ENCODE peak calls at places on chromosome 1, in five cellular contexts. One of them, this sample, is unnamed.

GRCh38 chr1:12039141-12039525 is 19.8 kb downstream of the MIIP start:
- DNase-seq in HFF-Myc: no peak
- DNase-seq in GM23248: no peak
- DNase-seq in lung: no peak
- DNase-seq in stimulated activated naive CD8-positive, alpha-beta T cell treated with anti-CD3 and anti-CD28 coated beads, Interleukin-15, Interleukin-2, amounts not matched to agents 100 U/mL and 50 U/mL, for 24 hours: no peak
- DNase-seq in this sample: no peak

GRCh38 chr1:236063919-236064673 is 794 bp downstream of the NID1 start:
- DNase-seq in GM23248: peak
- DNase-seq in stimulated activated naive CD8-positive, alpha-beta T cell treated with anti-CD3 and anti-CD28 coated beads, Interleukin-15, Interleukin-2, amounts not matched to agents 100 U/mL and 50 U/mL, for 24 hours: peak
- DNase-seq in HFF-Myc: peak
- DNase-seq in lung: peak
- DNase-seq in this sample: peak

GRCh38 chr1:215007880-215008279 is 74.7 kb upstream of the KCNK2 start:
- DNase-seq in lung: no peak
- DNase-seq in stimulated activated naive CD8-positive, alpha-beta T cell treated with anti-CD3 and anti-CD28 coated beads, Interleukin-15, Interleukin-2, amounts not matched to agents 100 U/mL and 50 U/mL, for 24 hours: no peak
- DNase-seq in HFF-Myc: no peak
- DNase-seq in GM23248: peak
- DNase-seq in this sample: no peak

GRCh38 chr1:230861489-230861888 is 6.8 kb downstream of the C1orf198 start:
- DNase-seq in lung: no peak
- DNase-seq in GM23248: no peak
- DNase-seq in HFF-Myc: no peak
- DNase-seq in stimulated activated naive CD8-positive, alpha-beta T cell treated with anti-CD3 and anti-CD28 coated beads, Interleukin-15, Interleukin-2, amounts not matched to agents 100 U/mL and 50 U/mL, for 24 hours: no peak
- DNase-seq in this sample: no peak

GRCh38 chr1:181479137-181479745 is 4.1 kb upstream of the CACNA1E start:
- DNase-seq in lung: no peak
- DNase-seq in GM23248: peak
- DNase-seq in HFF-Myc: peak
- DNase-seq in stimulated activated naive CD8-positive, alpha-beta T cell treated with anti-CD3 and anti-CD28 coated beads, Interleukin-15, Interleukin-2, amounts not matched to agents 100 U/mL and 50 U/mL, for 24 hours: peak
- DNase-seq in this sample: no peak

GRCh38 chr1:54212872-54213271 is 12.9 kb downstream of the MRPL37 start:
- DNase-seq in lung: no peak
- DNase-seq in GM23248: no peak
- DNase-seq in HFF-Myc: no peak
- DNase-seq in stimulated activated naive CD8-positive, alpha-beta T cell treated with anti-CD3 and anti-CD28 coated beads, Interleukin-15, Interleukin-2, amounts not matched to agents 100 U/mL and 50 U/mL, for 24 hours: no peak
- DNase-seq in this sample: no peak

GRCh38 chr1:154546264-154547043 is 12.0 kb downstream of the UBE2Q1 start:
- DNase-seq in stimulated activated naive CD8-positive, alpha-beta T cell treated with anti-CD3 and anti-CD28 coated beads, Interleukin-15, Interleukin-2, amounts not matched to agents 100 U/mL and 50 U/mL, for 24 hours: peak
- DNase-seq in GM23248: peak
- DNase-seq in lung: peak
- DNase-seq in HFF-Myc: no peak
- DNase-seq in this sample: peak

GRCh38 chr1:230277201-230277771 is 148.8 kb downstream of the PGBD5 start:
- DNase-seq in HFF-Myc: no peak
- DNase-seq in stimulated activated naive CD8-positive, alpha-beta T cell treated with anti-CD3 and anti-CD28 coated beads, Interleukin-15, Interleukin-2, amounts not matched to agents 100 U/mL and 50 U/mL, for 24 hours: no peak
- DNase-seq in GM23248: no peak
- DNase-seq in lung: no peak
- DNase-seq in this sample: peak

GRCh38 chr1:30319765-30320580 is 403.4 kb downstream of the MATN1 start:
- DNase-seq in stimulated activated naive CD8-positive, alpha-beta T cell treated with anti-CD3 and anti-CD28 coated beads, Interleukin-15, Interleukin-2, amounts not matched to agents 100 U/mL and 50 U/mL, for 24 hours: no peak
- DNase-seq in GM23248: no peak
- DNase-seq in HFF-Myc: no peak
- DNase-seq in lung: no peak
- DNase-seq in this sample: peak

GRCh38 chr1:97920275-97920831 is 481 bp downstream of the DPYD start:
- DNase-seq in lung: no peak
- DNase-seq in GM23248: peak
- DNase-seq in HFF-Myc: no peak
- DNase-seq in stimulated activated naive CD8-positive, alpha-beta T cell treated with anti-CD3 and anti-CD28 coated beads, Interleukin-15, Interleukin-2, amounts not matched to agents 100 U/mL and 50 U/mL, for 24 hours: no peak
- DNase-seq in this sample: no peak

GRCh38 chr1:28112388-28113311 is 24.2 kb upstream of the EYA3 start:
- DNase-seq in lung: peak
- DNase-seq in GM23248: peak
- DNase-seq in stimulated activated naive CD8-positive, alpha-beta T cell treated with anti-CD3 and anti-CD28 coated beads, Interleukin-15, Interleukin-2, amounts not matched to agents 100 U/mL and 50 U/mL, for 24 hours: peak
- DNase-seq in HFF-Myc: no peak
- DNase-seq in this sample: no peak

GRCh38 chr1:12617901-12618660 is at the start of gene DHRS3:
- DNase-seq in stimulated activated naive CD8-positive, alpha-beta T cell treated with anti-CD3 and anti-CD28 coated beads, Interleukin-15, Interleukin-2, amounts not matched to agents 100 U/mL and 50 U/mL, for 24 hours: peak
- DNase-seq in GM23248: peak
- DNase-seq in HFF-Myc: no peak
- DNase-seq in lung: peak
- DNase-seq in this sample: peak

GRCh38 chr1:52368383-52369172 is 2.6 kb upstream of the CC2D1B start:
- DNase-seq in GM23248: peak
- DNase-seq in HFF-Myc: no peak
- DNase-seq in lung: peak
- DNase-seq in stimulated activated naive CD8-positive, alpha-beta T cell treated with anti-CD3 and anti-CD28 coated beads, Interleukin-15, Interleukin-2, amounts not matched to agents 100 U/mL and 50 U/mL, for 24 hours: peak
- DNase-seq in this sample: peak

GRCh38 chr1:7247683-7248401 is 462.6 kb downstream of the CAMTA1 start:
- DNase-seq in GM23248: no peak
- DNase-seq in lung: no peak
- DNase-seq in stimulated activated naive CD8-positive, alpha-beta T cell treated with anti-CD3 and anti-CD28 coated beads, Interleukin-15, Interleukin-2, amounts not matched to agents 100 U/mL and 50 U/mL, for 24 hours: no peak
- DNase-seq in HFF-Myc: no peak
- DNase-seq in this sample: no peak